ENCODE peak calls at places on chromosome X, in six cellular contexts. O is cardiac muscle cell, B is neural crest cell, S is choroid plexus epithelial cell, H is fibroblast of pulmonary artery, R is nephron progenitor cell. K is an unnamed sample.

GRCh38 chrX:151982217-151982616 is 7.7 kb upstream of the GABRE start:
- DNase-seq in O (peak; percentile 73), S (peak; percentile 72), H (peak; percentile 75), B (no peak), R (no peak), K (no peak)

GRCh38 chrX:41002021-41002420 is 83.2 kb upstream of the USP9X start:
- DNase-seq in S (no peak), B (no peak), R (no peak), H (no peak), O (no peak), K (no peak)

GRCh38 chrX:44951572-44952067 is 78.6 kb downstream of the KDM6A start:
- DNase-seq in R (no peak), O (peak; percentile 21), B (no peak), S (no peak), H (no peak), K (no peak)

GRCh38 chrX:104922206-104922621 is 298.3 kb downstream of the TEX13A start:
- DNase-seq in S (peak; percentile 71), B (peak; percentile 60), O (peak; percentile 75), R (peak; percentile 70), H (peak; percentile 74), K (peak; percentile 78)

GRCh38 chrX:74949717-74950116 is 24.5 kb upstream of the NEXMIF start:
- DNase-seq in O (no peak), H (no peak), R (no peak), S (no peak), B (no peak), K (no peak)

GRCh38 chrX:9189286-9189685 is 155.4 kb upstream of the FAM9B start:
- DNase-seq in H (no peak), O (no peak), S (no peak), B (no peak), R (no peak), K (no peak)

GRCh38 chrX:49812177-49812576 is 16.9 kb upstream of the PAGE4 start:
- DNase-seq in S (no peak), B (no peak), O (no peak), H (no peak), R (no peak), K (no peak)

GRCh38 chrX:136646602-136647239 is 1.2 kb upstream of the CD40LG start:
- DNase-seq in S (no peak), R (no peak), H (no peak), B (no peak), O (no peak), K (no peak)

GRCh38 chrX:106168107-106168506 is at the start of gene PWWP3B:
- DNase-seq in O (peak; percentile 70), B (peak; percentile 21), H (peak; percentile 69), R (peak; percentile 56), S (peak; percentile 80), K (peak; percentile 46)

GRCh38 chrX:134548257-134548732 is 88.3 kb downstream of the HPRT1 start:
- DNase-seq in B (no peak), O (peak; percentile 34), H (no peak), R (no peak), S (no peak), K (no peak)

GRCh38 chrX:112218388-112218787 is 135.8 kb upstream of the TRPC5 start:
- DNase-seq in R (no peak), O (no peak), B (no peak), S (no peak), H (no peak), K (no peak)

GRCh38 chrX:126489141-126489540 is 63.5 kb downstream of the DCAF12L1 start:
- DNase-seq in B (no peak), S (no peak), H (no peak), R (no peak), O (no peak), K (no peak)

GRCh38 chrX:125150231-125150630 is 169.4 kb upstream of the TEX13C start:
- DNase-seq in H (no peak), S (no peak), R (no peak), O (no peak), B (no peak), K (no peak)

GRCh38 chrX:37745354-37745753 is 34.5 kb upstream of the CYBB start:
- DNase-seq in O (peak; percentile 72), S (peak; percentile 80), H (peak; percentile 75), B (peak; percentile 57), R (peak; percentile 72), K (peak; percentile 80)

GRCh38 chrX:132258509-132258908 is 39.3 kb upstream of the RAP2C start:
- DNase-seq in R (no peak), H (no peak), S (no peak), B (no peak), O (no peak), K (no peak)

GRCh38 chrX:6238576-6238975 is 9.9 kb upstream of the NLGN4X start:
- DNase-seq in R (no peak), H (no peak), O (no peak), B (no peak), S (no peak), K (no peak)

GRCh38 chrX:136168929-136169735 is 21.8 kb downstream of the FHL1 start:
- DNase-seq in S (peak; percentile 93), H (peak; percentile 83), B (peak; percentile 8), R (peak; percentile 41), O (peak; percentile 83), K (peak; percentile 34)

GRCh38 chrX:115023139-115023538 is 5.7 kb upstream of the IL13RA2 start:
- DNase-seq in H (peak; percentile 79), B (no peak), S (peak; percentile 52), R (no peak), O (peak; percentile 70), K (no peak)

GRCh38 chrX:28787206-28787605 is 200.0 kb downstream of the IL1RAPL1 start:
- DNase-seq in R (no peak), B (no peak), H (peak; percentile 53), S (peak; percentile 78), O (peak; percentile 59), K (no peak)

GRCh38 chrX:8183281-8183680 is 12.2 kb upstream of the VCX2 start:
- DNase-seq in R (no peak), O (no peak), H (no peak), B (no peak), S (peak; percentile 4), K (no peak)

DNA sequence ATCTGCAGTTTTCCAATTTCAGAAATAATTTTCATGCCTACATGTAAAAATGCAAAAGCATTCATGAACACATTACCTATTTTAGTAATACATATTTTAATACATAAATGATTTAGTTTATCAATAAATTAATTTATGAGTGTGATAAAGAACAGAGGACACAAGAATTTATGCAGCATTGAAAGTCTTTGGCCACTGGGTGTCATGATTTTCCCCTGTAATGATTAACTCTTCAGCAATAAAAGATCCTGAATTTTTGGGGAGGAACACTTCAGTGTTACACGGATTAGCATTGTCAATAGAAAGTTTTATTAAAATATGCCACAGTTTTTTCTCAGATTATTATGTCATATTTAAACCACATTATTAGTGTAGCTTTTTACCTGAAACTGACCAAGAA is 8.6 kb upstream of the VCX2 start:
- DNase-seq in R (no peak), O (peak; percentile 6), S (peak; percentile 3), H (peak; percentile 8), B (no peak), K (no peak)
- TF ChIP-seq CTCF in R (no peak), O (peak; percentile 12), S (no peak), H (no peak), B (peak; percentile 56), K (no peak)

GRCh38 chrX:65731684-65732289 is 64.3 kb downstream of the MSN start:
- DNase-seq in O (no peak), H (no peak), S (no peak), R (no peak), B (no peak), K (no peak)

GRCh38 chrX:65723706-65724105 is 56.3 kb downstream of the MSN start:
- DNase-seq in B (no peak), H (no peak), S (peak; percentile 42), O (peak; percentile 18), R (no peak), K (no peak)

GRCh38 chrX:65726708-65727107 is 59.3 kb downstream of the MSN start:
- DNase-seq in O (no peak), R (no peak), S (no peak), H (no peak), B (no peak), K (no peak)
- TF ChIP-seq CTCF in O (no peak), R (no peak), S (no peak), H (no peak), B (no peak), K (no peak)

DNA sequence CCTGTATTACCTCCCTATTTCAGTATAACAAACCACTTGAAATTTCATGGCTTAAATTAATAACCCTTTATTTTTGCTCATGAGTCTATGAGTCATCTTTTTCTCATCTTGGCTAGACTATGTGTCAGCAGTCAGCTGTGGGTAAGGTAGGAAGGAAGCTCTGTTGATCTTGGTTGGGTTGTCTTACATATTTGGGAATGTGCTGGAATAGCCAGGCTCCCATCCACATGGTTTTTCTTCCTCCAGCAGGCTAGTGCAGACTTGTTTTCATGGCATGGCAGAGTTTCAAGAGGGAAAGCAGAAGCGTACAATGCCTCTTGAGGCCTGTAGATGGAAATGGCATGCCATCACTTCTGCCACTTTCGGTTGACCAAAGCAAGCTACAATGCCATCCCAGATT is 89.7 kb downstream of the LINC00632 start:
- DNase-seq in B (no peak), R (no peak), S (no peak), H (no peak), O (no peak), K (no peak)
- TF ChIP-seq CTCF in B (no peak), R (no peak), S (no peak), H (no peak), O (no peak), K (no peak)

GRCh38 chrX:110049096-110049495 is 46.2 kb downstream of the TMEM164 start:
- DNase-seq in R (no peak), B (no peak), H (no peak), S (no peak), O (no peak), K (no peak)

GRCh38 chrX:110046971-110047370 is 44.1 kb downstream of the TMEM164 start:
- DNase-seq in R (no peak), S (no peak), H (no peak), B (no peak), O (no peak), K (no peak)

GRCh38 chrX:110045421-110045820 is 42.5 kb downstream of the TMEM164 start:
- DNase-seq in H (no peak), S (no peak), O (no peak), B (no peak), R (no peak), K (peak; percentile 24)

GRCh38 chrX:110044531-110045249 is 41.8 kb downstream of the TMEM164 start:
- DNase-seq in S (no peak), R (no peak), B (no peak), H (no peak), O (no peak), K (no peak)

GRCh38 chrX:110045988-110046387 is 43.1 kb downstream of the TMEM164 start:
- DNase-seq in R (no peak), S (peak; percentile 43), B (no peak), H (peak; percentile 21), O (no peak), K (no peak)
- TF ChIP-seq CTCF in R (no peak), S (peak; percentile 41), B (peak; percentile 25), H (peak; percentile 10), O (peak; percentile 23), K (no peak)

K was measured in glutamatergic neuron.